ENCODE peak calls at places on chromosomes 7 and 10, in four cellular contexts. T is NT2/D1, U is NCI-H2081, V is lower leg skin. C is an unnamed sample.

GRCh38 chr10:100168313-100168643 is 17.6 kb downstream of the ERLIN1 start:
- DNase-seq in U (no peak), T (no peak), V (no peak), C (no peak)

GRCh38 chr7:151864561-151864960 is 12.4 kb downstream of the PRKAG2 start:
- DNase-seq in U (no peak), V (no peak), T (no peak), C (no peak)

GRCh38 chr7:51289608-51290370 is 26.8 kb downstream of the COBL start:
- DNase-seq in T (no peak), U (peak), V (no peak), C (no peak)

GRCh38 chr10:127863231-127863825 is 29.4 kb downstream of the CLRN3 start:
- DNase-seq in U (no peak), V (no peak), T (no peak), C (no peak)

GRCh38 chr7:26201261-26202018 is at the start of gene CBX3:
- DNase-seq in T (peak), U (peak), V (peak), C (peak)

GRCh38 chr7:83546586-83546985 is 102.4 kb downstream of the SEMA3E start:
- DNase-seq in V (no peak), U (no peak), T (no peak), C (no peak)

GRCh38 chr7:2760098-2760889 is 72.3 kb downstream of the AMZ1 start:
- DNase-seq in U (no peak), V (peak), T (peak), C (no peak)

GRCh38 chr7:96998765-96999164 is 6.6 kb upstream of the DLX6 start:
- DNase-seq in V (no peak), U (no peak), T (no peak), C (no peak)

GRCh38 chr10:112687647-112688046 is 240.6 kb downstream of the VTI1A start:
- DNase-seq in V (no peak), U (no peak), T (no peak), C (no peak)

GRCh38 chr7:34133983-34134782 is 228.8 kb downstream of the BMPER start:
- DNase-seq in T (peak), U (peak), V (no peak), C (no peak)

C was measured in CD8-positive, alpha-beta T cell.